ENCODE peak calls at places on chromosome 14, in four cellular contexts. A is HCT116; Z is heart left ventricle; F is CD4-positive, alpha-beta T cell. X is an unnamed sample.

GRCh38 chr14:71592361-71592760 is 339.9 kb upstream of the RGS6 start:
- DNase-seq in A (no peak), Z (no peak), F (no peak), X (no peak)

GRCh38 chr14:76133103-76133502 is 18.6 kb upstream of the GPATCH2L start:
- DNase-seq in A (no peak), Z (no peak), F (no peak), X (no peak)

GRCh38 chr14:100780646-100781355 is 45.1 kb upstream of the MEG3 start:
- DNase-seq in A (no peak), Z (no peak), F (no peak), X (no peak)

GRCh38 chr14:61493996-61494395 is 172.6 kb downstream of the PRKCH start:
- DNase-seq in A (no peak), Z (no peak), F (no peak), X (no peak)

GRCh38 chr14:24542346-24542936 is 33.6 kb downstream of the CTSG start:
- DNase-seq in A (no peak), Z (no peak), F (no peak), X (no peak)

GRCh38 chr14:68248481-68249255 is 429.1 kb downstream of the RAD51B start:
- DNase-seq in A (peak; percentile 28), Z (peak; percentile 32), F (no peak), X (no peak)

GRCh38 chr14:50920482-50921225 is 23.6 kb downstream of the PYGL start:
- DNase-seq in A (no peak), Z (no peak), F (no peak), X (no peak)

GRCh38 chr14:103310576-103311095 is 23.4 kb upstream of the EIF5 start:
- DNase-seq in A (no peak), Z (no peak), F (no peak), X (no peak)

GRCh38 chr14:34059925-34060746 is 109.3 kb upstream of the EGLN3 start:
- DNase-seq in A (no peak), Z (peak; percentile 83), F (peak; percentile 31), X (peak; percentile 38)

GRCh38 chr14:55707365-55707804 is 127.4 kb downstream of the KTN1 start:
- DNase-seq in A (no peak), Z (no peak), F (no peak), X (no peak)

GRCh38 chr14:77041837-77042557 is 13.5 kb upstream of the IRF2BPL start:
- DNase-seq in A (no peak), Z (peak; percentile 76), F (no peak), X (no peak)

GRCh38 chr14:61154606-61155005 is 126.5 kb downstream of the TMEM30B start:
- DNase-seq in A (no peak), Z (no peak), F (no peak), X (no peak)

GRCh38 chr14:68756071-68756481 is 36.8 kb downstream of the ZFP36L1 start:
- DNase-seq in A (no peak), Z (no peak), F (no peak), X (no peak)

GRCh38 chr14:36069535-36069900 is 107.0 kb downstream of the PTCSC3 start:
- DNase-seq in A (peak; percentile 62), Z (peak; percentile 7), F (no peak), X (no peak)

GRCh38 chr14:84988391-84988790 is 541.6 kb upstream of the FLRT2 start:
- DNase-seq in A (no peak), Z (no peak), F (no peak), X (no peak)

GRCh38 chr14:68473794-68474193 is 319.1 kb downstream of the ZFP36L1 start:
- DNase-seq in A (no peak), Z (no peak), F (no peak), X (no peak)

GRCh38 chr14:85221832-85222231 is 308.1 kb upstream of the FLRT2 start:
- DNase-seq in A (no peak), Z (no peak), F (no peak), X (no peak)

GRCh38 chr14:103545219-103545914 is 16.4 kb downstream of the TRMT61A start:
- DNase-seq in A (no peak), Z (no peak), F (no peak), X (no peak)

GRCh38 chr14:71711619-71712018 is 220.6 kb upstream of the RGS6 start:
- DNase-seq in A (no peak), Z (no peak), F (no peak), X (no peak)

GRCh38 chr14:90871605-90872233 is 55.5 kb upstream of the TTC7B start:
- DNase-seq in A (no peak), Z (no peak), F (no peak), X (no peak)

GRCh38 chr14:78227466-78228077 is 57.4 kb downstream of the NRXN3 start:
- DNase-seq in A (no peak), Z (no peak), F (no peak), X (no peak)

GRCh38 chr14:85587152-85587697 is 57.3 kb downstream of the FLRT2 start:
- DNase-seq in A (no peak), Z (no peak), F (no peak), X (no peak)

GRCh38 chr14:100078997-100079561 is 13.9 kb downstream of the EVL start:
- DNase-seq in A (no peak), Z (no peak), F (peak; percentile 84), X (peak; percentile 83)

GRCh38 chr14:51327376-51327775 is 87.3 kb downstream of the TMX1 start:
- DNase-seq in A (no peak), Z (no peak), F (no peak), X (no peak)

GRCh38 chr14:106501898-106502297 is 975.5 kb downstream of the TMEM121 start:
- DNase-seq in A (no peak), Z (no peak), F (no peak), X (no peak)

GRCh38 chr14:106500571-106500970 is 974.2 kb downstream of the TMEM121 start:
- DNase-seq in A (no peak), Z (no peak), F (no peak), X (no peak)
- H3K9me3 ChIP-seq in A (no peaks in the 10 kb centered on the region), Z (peaks cover 4% of the 10 kb centered on the region), F (no peaks in the 10 kb centered on the region), X (no peaks in the 10 kb centered on the region)

GRCh38 chr14:20692111-20692751 is 3.7 kb downstream of the ANG start:
- DNase-seq in A (no peak), Z (no peak), F (no peak), X (no peak)
- H3K9me3 ChIP-seq in A (no peaks in the 10 kb centered on the region), Z (no peaks in the 10 kb centered on the region), F (no peaks in the 10 kb centered on the region), X (no peaks in the 10 kb centered on the region)

GRCh38 chr14:105797546-105797945 is 271.2 kb downstream of the TMEM121 start:
- DNase-seq in A (no peak), Z (no peak), F (no peak), X (no peak)
- H3K9me3 ChIP-seq in A (no peaks in the 10 kb centered on the region), Z (peaks cover 11% of the 10 kb centered on the region), F (no peaks in the 10 kb centered on the region), X (no peaks in the 10 kb centered on the region)

GRCh38 chr14:97840159-97840558 is 1043.0 kb downstream of the VRK1 start:
- DNase-seq in A (no peak), Z (no peak), F (no peak), X (no peak)
- H3K9me3 ChIP-seq in A (no peaks in the 10 kb centered on the region), Z (no peaks in the 10 kb centered on the region), F (no peaks in the 10 kb centered on the region), X (no peaks in the 10 kb centered on the region)

GRCh38 chr14:23319746-23320583 is 1.3 kb upstream of the PABPN1 start:
- DNase-seq in A (no peak), Z (no peak), F (no peak), X (no peak)
- H3K9me3 ChIP-seq in A (no peaks in the 10 kb centered on the region), Z (no peaks in the 10 kb centered on the region), F (no peaks in the 10 kb centered on the region), X (no peaks in the 10 kb centered on the region)

DNA sequence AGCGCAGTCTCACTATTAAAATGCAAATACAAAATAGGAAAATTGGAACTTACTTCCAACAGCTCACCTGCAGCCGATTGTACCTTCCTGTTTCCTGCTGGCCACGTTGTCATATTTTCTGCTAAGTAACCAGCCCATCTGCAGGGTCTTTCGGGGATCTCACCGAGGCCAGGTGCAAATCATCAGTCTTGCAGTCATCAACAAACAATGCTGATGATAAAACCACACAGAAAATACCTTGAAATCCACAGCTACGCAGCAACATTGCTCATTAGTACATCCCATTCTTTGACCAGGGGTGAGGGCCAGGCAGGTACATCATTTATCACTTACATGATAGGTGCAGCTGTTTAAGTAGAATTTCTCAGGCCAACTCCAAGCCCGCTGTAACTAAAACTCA is 406.9 kb downstream of the TMEM121 start:
- DNase-seq in A (no peak), Z (no peak), F (no peak), X (no peak)
- H3K9me3 ChIP-seq in A (no peaks in the 10 kb centered on the region), Z (peaks cover 14% of the 10 kb centered on the region), F (peaks cover 5% of the 10 kb centered on the region), X (no peaks in the 10 kb centered on the region)

DNA sequence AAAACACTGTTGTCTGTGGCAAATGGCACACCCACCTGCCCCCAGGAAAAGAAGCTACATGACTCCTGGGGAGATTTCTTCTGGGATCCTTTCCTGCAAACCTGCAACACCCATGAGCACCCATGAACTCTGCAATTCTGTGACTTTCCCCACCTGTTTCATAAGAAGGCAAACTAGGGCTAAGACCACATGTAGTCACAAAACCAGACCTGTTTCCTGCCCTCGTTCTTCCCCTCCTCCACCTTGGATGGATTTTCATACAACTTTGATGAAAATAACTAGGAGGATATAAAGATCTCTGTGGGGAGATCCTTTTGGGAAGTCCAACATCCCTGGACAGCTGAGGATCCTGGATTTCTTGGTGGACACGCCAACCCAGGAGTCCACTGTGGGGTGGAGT is 1084.7 kb downstream of the BCL11B start:
- DNase-seq in A (no peak), Z (no peak), F (no peak), X (no peak)
- H3K9me3 ChIP-seq in A (no peaks in the 10 kb centered on the region), Z (no peaks in the 10 kb centered on the region), F (no peaks in the 10 kb centered on the region), X (no peaks in the 10 kb centered on the region)

GRCh38 chr14:105914738-105915385 is 388.5 kb downstream of the TMEM121 start:
- DNase-seq in A (no peak), Z (no peak), F (no peak), X (no peak)

GRCh38 chr14:105911006-105911847 is 384.8 kb downstream of the TMEM121 start:
- DNase-seq in A (no peak), Z (no peak), F (no peak), X (no peak)

GRCh38 chr14:105913861-105914260 is 387.5 kb downstream of the TMEM121 start:
- DNase-seq in A (no peak), Z (no peak), F (no peak), X (no peak)

GRCh38 chr14:105913221-105913620 is 386.8 kb downstream of the TMEM121 start:
- DNase-seq in A (no peak), Z (no peak), F (no peak), X (no peak)

DNA sequence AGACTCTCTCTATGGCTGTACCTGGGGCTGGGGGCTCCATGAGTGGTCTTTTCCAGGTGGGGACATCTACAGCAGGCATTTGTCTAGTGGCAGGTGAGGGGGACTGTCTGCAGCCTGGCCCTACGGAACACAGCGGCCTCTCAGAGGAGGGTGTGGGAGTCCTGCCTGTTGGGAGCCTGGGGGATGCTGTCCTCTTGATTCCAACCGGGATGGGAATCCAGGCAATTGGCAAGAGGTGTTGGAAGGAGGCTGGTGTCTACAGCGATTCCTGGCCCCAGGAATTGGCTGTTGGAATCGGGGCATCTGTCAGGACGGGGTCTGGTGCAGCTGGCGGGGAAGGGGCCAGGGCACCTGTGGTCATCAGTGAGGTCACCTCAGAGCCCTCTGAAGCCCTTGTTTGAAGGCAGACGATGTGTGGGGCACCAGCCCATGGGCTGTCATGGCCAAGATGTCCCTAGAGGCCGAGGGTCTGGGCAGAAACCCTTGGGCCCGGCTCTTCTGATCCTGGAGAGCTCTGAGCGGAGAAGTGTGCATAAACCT is 386.3 kb downstream of the TMEM121 start:
- DNase-seq in A (no peak), Z (no peak), F (no peak), X (no peak)
- H3K9me3 ChIP-seq in A (no peaks in the 10 kb centered on the region), Z (no peaks in the 10 kb centered on the region), F (no peaks in the 10 kb centered on the region), X (no peaks in the 10 kb centered on the region)

X was measured in T-helper 17 cell.